ENCODE peak calls at places on chromosomes 12 and 14, in seven cellular contexts. L is ovary, B is AG09309, T is HCT116, Z is tibial nerve, N is brain microvascular endothelial cell, G is right lobe of liver. J is an unnamed sample.

GRCh38 chr12:110846615-110847566 is at the start of gene CCDC63:
- DNase-seq in L (peak), B (no peak), T (peak), Z (peak), N (peak), G (peak), J (no peak)

GRCh38 chr14:56809262-56810215 is 740 bp downstream of the OTX2 start:
- DNase-seq in L (no peak), B (no peak), T (no peak), Z (no peak), N (no peak), G (no peak), J (no peak)

GRCh38 chr12:62250671-62251608 is 9.3 kb upstream of the USP15 start:
- DNase-seq in L (no peak), B (no peak), T (no peak), Z (no peak), N (peak), G (no peak), J (peak)

GRCh38 chr12:13956060-13956590 is 25.3 kb downstream of the GRIN2B start:
- DNase-seq in L (no peak), B (no peak), T (no peak), Z (no peak), N (no peak), G (no peak), J (no peak)

GRCh38 chr12:78804262-78804661 is 60.3 kb upstream of the SYT1 start:
- DNase-seq in L (no peak), B (no peak), T (no peak), Z (no peak), N (no peak), G (no peak), J (no peak)

GRCh38 chr12:105091495-105092206 is 7.4 kb upstream of the ALDH1L2 start:
- DNase-seq in L (no peak), B (no peak), T (no peak), Z (no peak), N (no peak), G (no peak), J (no peak)

GRCh38 chr12:121365416-121366062 is 13.3 kb upstream of the ANAPC5 start:
- DNase-seq in L (no peak), B (no peak), T (no peak), Z (no peak), N (no peak), G (no peak), J (no peak)

GRCh38 chr12:52486166-52487105 is 6.6 kb downstream of the KRT6A start:
- DNase-seq in L (no peak), B (no peak), T (no peak), Z (no peak), N (no peak), G (no peak), J (no peak)

GRCh38 chr12:71441350-71441748 is 1.8 kb downstream of the LGR5 start:
- DNase-seq in L (no peak), B (no peak), T (no peak), Z (no peak), N (no peak), G (no peak), J (no peak)

GRCh38 chr14:62206456-62206855 is 444.2 kb downstream of the SNAPC1 start:
- DNase-seq in L (no peak), B (no peak), T (no peak), Z (no peak), N (no peak), G (no peak), J (no peak)

GRCh38 chr12:78209851-78210493 is 379.3 kb downstream of the NAV3 start:
- DNase-seq in L (no peak), B (no peak), T (no peak), Z (no peak), N (no peak), G (no peak), J (no peak)

GRCh38 chr12:40375076-40375475 is 150.3 kb downstream of the LRRK2 start:
- DNase-seq in L (no peak), B (no peak), T (peak), Z (no peak), N (no peak), G (no peak), J (no peak)

GRCh38 chr14:32217301-32217700 is 14.2 kb upstream of the RNU6-8 start:
- DNase-seq in L (no peak), B (no peak), T (no peak), Z (no peak), N (no peak), G (no peak), J (no peak)

DNA sequence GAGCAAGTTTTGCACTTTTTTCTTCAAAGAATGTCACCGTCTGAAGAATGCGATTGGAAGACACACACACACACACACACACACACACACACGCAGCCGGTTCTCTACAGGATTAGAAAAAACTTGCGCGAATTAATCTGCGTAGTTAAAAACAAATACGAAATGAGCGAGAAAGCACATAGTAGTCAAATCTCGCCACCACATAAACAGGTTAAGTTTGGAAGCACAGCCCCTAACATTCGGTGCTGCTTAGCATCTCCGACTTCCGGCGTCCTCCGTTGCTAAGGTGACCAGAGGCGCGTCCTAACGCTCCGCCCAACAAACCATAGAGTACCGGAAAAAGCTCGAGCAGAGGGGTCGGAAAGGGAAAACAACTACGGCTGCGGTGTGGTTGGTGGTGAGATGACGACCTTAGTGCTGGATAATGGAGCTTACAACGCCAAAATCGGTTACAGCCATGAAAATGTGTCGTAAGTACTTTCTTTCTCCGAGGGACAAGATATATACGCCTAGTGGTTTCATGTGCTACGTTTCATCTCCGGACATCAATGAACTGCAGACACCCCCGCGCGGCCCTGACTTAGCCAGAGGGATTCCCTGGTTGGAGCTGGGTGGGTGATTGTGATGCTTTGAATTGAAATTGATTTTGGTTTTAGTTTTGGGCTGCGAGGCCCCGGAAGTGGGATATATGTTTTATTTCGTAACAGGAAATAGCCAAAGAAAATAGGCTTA is at the start of gene ACTR6:
- DNase-seq in L (peak), B (peak), T (peak), Z (peak), N (peak), G (peak), J (peak)
- TF ChIP-seq CTCF in L (no peak), B (no peak), T (no peak), Z (no peak), N (no peak), G (peak), J (no peak)

GRCh38 chr12:119592232-119592631 is 1.3 kb upstream of the TMEM233 start:
- DNase-seq in L (no peak), B (no peak), T (no peak), Z (no peak), N (peak), G (no peak), J (no peak)

GRCh38 chr12:119593578-119594398 is at the start of gene TMEM233:
- DNase-seq in L (no peak), B (no peak), T (no peak), Z (no peak), N (no peak), G (no peak), J (no peak)

GRCh38 chr12:119594772-119595445 is 1.3 kb downstream of the TMEM233 start:
- DNase-seq in L (no peak), B (no peak), T (no peak), Z (no peak), N (no peak), G (peak), J (no peak)

GRCh38 chr12:119598159-119598558 is 4.6 kb downstream of the TMEM233 start:
- DNase-seq in L (no peak), B (no peak), T (no peak), Z (no peak), N (no peak), G (no peak), J (no peak)

DNA sequence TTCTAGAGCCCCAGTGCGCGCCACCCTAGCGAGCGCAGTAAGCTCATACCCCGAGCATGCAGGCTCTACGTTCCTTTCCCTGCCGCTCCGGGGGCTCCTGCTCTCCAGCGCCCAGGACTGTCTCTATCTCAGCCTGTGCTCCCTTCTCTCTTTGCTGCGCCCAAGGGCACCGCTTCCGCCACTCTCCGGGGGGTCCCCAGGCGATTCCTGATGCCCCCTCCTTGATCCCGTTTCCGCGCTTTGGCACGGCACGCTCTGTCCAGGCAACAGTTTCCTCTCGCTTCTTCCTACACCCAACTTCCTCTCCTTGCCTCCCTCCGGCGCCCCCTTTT is 791 bp downstream of the TMEM233 start:
- DNase-seq in L (no peak), B (no peak), T (no peak), Z (no peak), N (no peak), G (no peak), J (no peak)
- H3K4me3 ChIP-seq in L (no peak), B (no peak), T (no peak), Z (no peak), N (no peak), G (peak), J (no peak)

GRCh38 chr12:26831959-26832816 is 806 bp downstream of the ITPR2 start:
- DNase-seq in L (peak), B (no peak), T (peak), Z (peak), N (peak), G (peak), J (no peak)
- TF ChIP-seq CTCF in L (no peak), B (no peak), T (no peak), Z (no peak), N (peak), G (no peak), J (no peak)

GRCh38 chr12:55719371-55719770 is 822 bp upstream of the RDH5 start:
- DNase-seq in L (no peak), B (no peak), T (no peak), Z (no peak), N (no peak), G (no peak), J (no peak)

GRCh38 chr12:55722948-55723347 is 2.8 kb downstream of the RDH5 start:
- DNase-seq in L (peak), B (no peak), T (no peak), Z (no peak), N (no peak), G (no peak), J (no peak)

GRCh38 chr12:55721601-55722213 is 1.5 kb downstream of the RDH5 start:
- DNase-seq in L (no peak), B (no peak), T (no peak), Z (no peak), N (no peak), G (no peak), J (no peak)

GRCh38 chr12:55720071-55720564 is at the start of gene RDH5:
- DNase-seq in L (peak), B (peak), T (no peak), Z (no peak), N (peak), G (peak), J (no peak)

DNA sequence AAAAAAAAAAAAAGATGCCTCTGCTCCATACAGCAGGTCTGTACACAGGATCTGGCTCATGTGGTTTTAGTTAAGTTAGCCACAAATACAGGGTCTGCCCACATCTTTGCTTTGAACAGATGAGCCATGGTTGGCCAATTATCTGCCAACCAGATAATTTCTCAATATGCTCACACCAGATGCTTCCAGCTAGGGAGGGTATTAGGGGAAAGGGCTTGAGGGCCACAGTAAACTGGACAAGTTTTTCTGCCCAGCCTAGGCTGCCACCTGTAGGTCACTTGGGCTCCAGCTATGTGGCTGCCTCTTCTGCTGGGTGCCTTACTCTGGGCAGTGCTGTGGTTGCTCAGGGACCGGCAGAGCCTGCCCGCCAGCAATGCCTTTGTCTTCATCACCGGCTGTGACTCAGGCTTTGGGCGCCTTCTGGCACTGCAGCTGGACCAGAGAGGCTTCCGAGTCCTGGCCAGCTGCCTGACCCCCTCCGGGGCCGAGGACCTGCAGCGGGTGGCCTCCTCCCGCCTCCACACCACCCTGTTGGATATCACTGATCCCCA is 776 bp downstream of the RDH5 start:
- DNase-seq in L (peak), B (peak), T (peak), Z (peak), N (peak), G (peak), J (no peak)
- H3K4me3 ChIP-seq in L (no peak), B (no peak), T (no peak), Z (no peak), N (no peak), G (peak), J (no peak)

GRCh38 chr12:115709410-115710065 is 568.0 kb downstream of the MED13L start:
- DNase-seq in L (peak), B (no peak), T (no peak), Z (peak), N (no peak), G (no peak), J (no peak)
- TF ChIP-seq CTCF in L (no peak), B (no peak), T (no peak), Z (no peak), N (no peak), G (no peak), J (no peak)

DNA sequence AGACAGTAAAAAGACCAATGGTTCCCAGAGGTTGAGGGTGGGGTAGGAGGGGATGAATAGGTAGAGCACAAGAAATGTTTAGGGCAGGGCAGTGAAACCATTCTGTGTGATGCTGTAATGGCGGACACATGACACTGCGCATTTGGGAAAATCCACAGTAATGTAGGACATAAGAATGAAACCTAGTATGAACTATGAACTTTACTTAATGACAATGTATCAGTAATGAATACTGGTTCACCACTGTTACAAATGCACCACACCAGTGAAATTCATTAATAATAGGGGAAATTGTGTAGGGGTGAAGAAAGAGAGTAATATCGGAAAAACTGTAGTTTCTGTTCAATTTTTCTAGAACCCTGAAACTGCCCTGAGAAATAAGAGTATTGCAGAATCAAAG is 5.6 kb downstream of the ERH start:
- DNase-seq in L (no peak), B (no peak), T (no peak), Z (no peak), N (no peak), G (no peak), J (no peak)
- H3K4me3 ChIP-seq in L (no peak), B (no peak), T (no peak), Z (no peak), N (no peak), G (no peak), J (no peak)

DNA sequence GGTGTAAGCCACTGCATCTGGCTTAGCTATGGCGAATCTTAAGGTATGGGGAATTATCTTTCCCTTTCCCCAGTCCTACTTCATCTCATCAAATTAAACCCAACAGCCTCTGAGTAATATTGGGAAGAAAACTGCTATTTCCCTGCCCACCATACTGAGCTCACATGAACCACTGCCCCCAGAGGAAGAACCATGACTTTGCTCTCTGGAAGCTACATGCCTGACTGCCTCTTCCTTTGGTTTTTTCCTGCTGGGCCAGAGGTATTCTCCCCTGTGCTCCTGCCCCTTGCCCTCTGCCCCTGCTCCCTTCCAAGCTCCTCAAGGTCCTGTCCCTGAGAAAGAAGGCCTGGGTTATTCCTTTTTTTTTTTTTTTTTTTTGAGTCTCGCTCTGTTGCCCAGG is 15.2 kb downstream of the RILPL2 start:
- DNase-seq in L (no peak), B (no peak), T (no peak), Z (no peak), N (no peak), G (no peak), J (no peak)
- TF ChIP-seq CTCF in L (no peak), B (no peak), T (no peak), Z (no peak), N (no peak), G (no peak), J (no peak)

J was measured in AG04449.